ENCODE peak calls at places on chromosomes 1 and 21, in five cellular contexts. T is uterus, E is DND-41, P is GM23338, G is SK-N-MC. F is an unnamed sample. For H3K36me3, the result is how much of the 10 kb centered on the place peaks cover.

GRCh38 chr1:108057536-108057935 is 92.6 kb upstream of the VAV3 start:
- DNase-seq in G (peak), E (peak), T (no peak), P (peak), F (peak)

GRCh38 chr1:220182656-220183055 is 88.7 kb downstream of the IARS2 start:
- DNase-seq in E (no peak), T (no peak), P (no peak), G (no peak), F (no peak)

GRCh38 chr1:217139513-217139912 is 416.3 kb upstream of the ESRRG start:
- DNase-seq in T (no peak), P (peak), E (no peak), G (no peak), F (peak)

GRCh38 chr1:228922722-228923376 is 187.6 kb downstream of the RHOU start:
- DNase-seq in E (no peak), P (no peak), G (no peak), T (no peak), F (no peak)

GRCh38 chr1:84541679-84542078 is 32.6 kb downstream of the CTBS start:
- DNase-seq in E (no peak), P (peak), G (no peak), T (no peak), F (no peak)

GRCh38 chr1:173193639-173194038 is 13.5 kb downstream of the TNFSF4 start:
- DNase-seq in G (no peak), T (no peak), P (no peak), E (no peak), F (no peak)

GRCh38 chr1:10909697-10910489 is 102.6 kb upstream of the TARDBP start:
- DNase-seq in E (peak), P (peak), G (no peak), T (no peak), F (peak)

GRCh38 chr1:171267391-171267790 is 19.1 kb downstream of the FMO1 start:
- DNase-seq in P (no peak), T (no peak), G (no peak), E (no peak), F (no peak)

GRCh38 chr1:30248373-30248772 is 475.0 kb downstream of the MATN1 start:
- DNase-seq in P (no peak), E (no peak), G (no peak), T (no peak), F (no peak)

GRCh38 chr1:156245451-156246232 is 2.2 kb downstream of the PAQR6 start:
- DNase-seq in T (no peak), E (no peak), P (peak), G (no peak), F (peak)

GRCh38 chr1:101338714-101339430 is 102.1 kb downstream of the S1PR1 start:
- DNase-seq in T (no peak), P (no peak), G (no peak), E (peak), F (no peak)

GRCh38 chr1:92461364-92462097 is 25.2 kb downstream of the GFI1 start:
- DNase-seq in E (no peak), P (no peak), T (no peak), G (no peak), F (no peak)

GRCh38 chr1:81305997-81306452 is 494.7 kb upstream of the ADGRL2 start:
- DNase-seq in P (peak), E (no peak), G (no peak), T (no peak), F (peak)

GRCh38 chr1:158112994-158113758 is 67.5 kb upstream of the CD1D start:
- DNase-seq in E (peak), T (no peak), P (peak), G (no peak), F (peak)

GRCh38 chr1:202002447-202002846 is 7.9 kb upstream of the ELF3 start:
- DNase-seq in G (no peak), P (no peak), T (no peak), E (no peak), F (no peak)

GRCh38 chr1:19122668-19123067 is 87.4 kb downstream of the UBR4 start:
- DNase-seq in P (no peak), E (no peak), T (no peak), G (no peak), F (no peak)

GRCh38 chr1:220007438-220007837 is 38.9 kb downstream of the EPRS1 start:
- DNase-seq in E (no peak), P (no peak), T (no peak), G (no peak), F (no peak)

GRCh38 chr1:158607296-158607695 is 2.2 kb downstream of the OR10Z1 start:
- DNase-seq in T (no peak), G (no peak), P (peak), E (no peak), F (peak)

GRCh38 chr1:156150107-156151000 is 3.0 kb upstream of the SEMA4A start:
- DNase-seq in E (no peak), T (no peak), P (peak), G (no peak), F (peak)

GRCh38 chr1:29757866-29758763 is 521.8 kb downstream of the PTPRU start:
- DNase-seq in T (no peak), G (no peak), E (no peak), P (no peak), F (peak)

GRCh38 chr1:239816090-239816812 is 275.4 kb upstream of the FMN2 start:
- DNase-seq in E (no peak), T (peak), P (peak), G (no peak), F (peak)

GRCh38 chr1:82106672-82107071 is 305.9 kb downstream of the ADGRL2 start:
- DNase-seq in G (no peak), E (no peak), T (no peak), P (no peak), F (no peak)

GRCh38 chr21:34129039-34129891 is 55.9 kb downstream of the MRPS6 start:
- DNase-seq in G (peak), P (peak), E (peak), T (peak), F (no peak)

GRCh38 chr1:228004331-228004871 is 2.4 kb upstream of the WNT3A start:
- DNase-seq in P (peak), T (peak), G (no peak), E (no peak), F (peak)

GRCh38 chr21:29232601-29233541 is 65.9 kb upstream of the BACH1 start:
- DNase-seq in T (no peak), E (no peak), G (no peak), P (no peak), F (no peak)

GRCh38 chr21:37071561-37072238 is 1.2 kb downstream of the PIGP start:
- DNase-seq in E (peak), T (peak), G (no peak), P (peak), F (peak)

GRCh38 chr1:59029366-59029765 is 245.5 kb upstream of the JUN start:
- DNase-seq in E (peak), G (no peak), P (no peak), T (no peak), F (no peak)

GRCh38 chr1:226635456-226635941 is 86.9 kb downstream of the STUM start:
- DNase-seq in E (no peak), P (no peak), G (no peak), T (no peak), F (peak)

GRCh38 chr1:245516178-245516829 is 361.5 kb downstream of the KIF26B start:
- DNase-seq in P (peak), G (no peak), E (no peak), T (no peak), F (no peak)

GRCh38 chr1:61058477-61059245 is 23.7 kb upstream of the NFIA start:
- DNase-seq in G (no peak), E (no peak), P (peak), T (no peak), F (no peak)

GRCh38 chr1:197463142-197463541 is 195.1 kb downstream of the CRB1 start:
- DNase-seq in G (no peak), T (no peak), P (no peak), E (no peak), F (no peak)

GRCh38 chr1:221228594-221228993 is 349.4 kb downstream of the HLX start:
- DNase-seq in T (no peak), E (no peak), G (no peak), P (peak), F (peak)

GRCh38 chr1:225449261-225449660 is 21.4 kb upstream of the LBR start:
- DNase-seq in P (no peak), E (no peak), T (no peak), G (no peak), F (no peak)

DNA sequence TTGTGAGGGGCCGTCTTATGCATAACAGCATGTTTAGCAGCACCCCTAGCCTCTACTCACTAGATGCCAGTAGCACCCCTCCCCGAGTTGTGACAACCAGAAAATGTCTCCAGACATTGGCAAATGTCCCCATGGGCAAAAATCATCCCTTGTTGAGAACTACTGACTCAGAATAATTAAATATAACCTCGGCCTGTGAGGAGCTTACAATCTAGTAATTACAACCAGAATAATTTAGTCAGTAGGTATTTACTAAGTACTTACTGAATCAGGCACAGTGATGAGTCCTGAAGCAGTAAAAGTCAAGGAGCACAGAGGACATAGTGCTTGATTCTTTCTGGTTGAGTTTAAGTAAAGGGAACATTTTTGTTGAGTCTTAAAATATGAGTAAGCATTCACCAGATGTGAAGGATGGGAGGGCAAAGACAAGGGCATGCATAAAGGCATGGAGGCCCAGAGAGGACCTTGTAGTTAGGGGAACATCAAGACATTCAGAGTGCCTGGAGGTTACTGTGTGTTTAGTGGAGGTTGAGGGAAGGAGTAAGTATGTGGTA is 44.1 kb upstream of the KCNQ4 start:
- DNase-seq in P (no peak), G (no peak), T (no peak), E (no peak), F (no peak)
- H3K36me3 ChIP-seq in P (under half), G (half or more), T (under half), E (half or more), F (under half)

GRCh38 chr1:45656573-45657226 is 29.6 kb downstream of the GPBP1L1 start:
- DNase-seq in P (no peak), E (no peak), G (no peak), T (no peak), F (no peak)
- H3K36me3 ChIP-seq in P (half or more), E (half or more), G (half or more), T (under half), F (under half)

GRCh38 chr1:43442756-43443155 is 11.0 kb downstream of the HYI start:
- DNase-seq in P (no peak), G (no peak), T (peak), E (no peak), F (peak)
- H3K36me3 ChIP-seq in P (under half), G (under half), T (under half), E (half or more), F (under half)

GRCh38 chr1:166865931-166866330 is 10.1 kb downstream of the TADA1 start:
- DNase-seq in E (no peak), T (no peak), P (no peak), G (no peak), F (no peak)
- H3K36me3 ChIP-seq in E (half or more), T (under half), P (under half), G (half or more), F (under half)

DNA sequence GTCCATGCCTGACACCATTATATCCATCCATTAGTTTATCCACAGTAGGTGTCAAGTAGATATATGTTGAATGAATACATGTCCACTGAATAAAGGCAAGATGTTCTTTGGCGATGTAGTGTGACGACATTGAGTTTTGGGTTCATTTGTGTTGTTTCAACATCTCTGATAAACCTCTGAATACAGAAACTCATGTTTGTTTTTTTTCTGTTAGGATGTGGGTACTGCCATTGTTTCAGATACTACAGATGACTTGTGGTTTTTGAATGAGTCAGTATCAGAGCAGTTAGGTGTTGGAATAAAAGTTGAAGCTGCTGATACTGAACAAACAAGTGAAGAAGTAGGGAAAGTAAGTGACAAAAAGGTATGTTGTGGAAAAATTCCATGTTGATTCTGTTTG is 28.1 kb downstream of the MDM4 start:
- DNase-seq in T (no peak), E (no peak), P (no peak), G (no peak), F (no peak)
- H3K36me3 ChIP-seq in T (under half), E (half or more), P (half or more), G (half or more), F (under half)

GRCh38 chr1:231679109-231679508 is 52.5 kb downstream of the DISC1 start:
- DNase-seq in P (peak), T (no peak), E (no peak), G (no peak), F (no peak)
- H3K36me3 ChIP-seq in P (under half), T (under half), E (under half), G (under half), F (under half)

DNA sequence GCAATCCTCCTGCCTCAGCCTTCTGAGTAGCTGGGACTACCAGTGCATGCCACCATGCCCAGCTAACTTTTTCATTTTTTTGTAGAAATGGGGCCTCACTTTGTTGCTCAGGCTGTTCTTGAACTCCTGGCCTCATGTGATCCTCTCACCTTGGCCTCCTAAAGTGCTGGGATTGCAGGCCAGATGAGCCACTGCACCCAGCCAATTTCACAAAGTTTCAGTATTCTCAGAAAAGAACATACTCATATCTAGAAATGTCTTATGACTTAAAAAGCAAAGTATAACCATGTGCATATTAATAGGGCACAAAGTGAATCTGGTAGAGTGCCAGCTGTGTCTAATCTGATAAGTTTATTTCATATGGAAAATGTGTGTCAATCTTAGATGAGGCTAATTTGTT is 87.5 kb upstream of the CACYBP start:
- DNase-seq in G (no peak), E (no peak), T (no peak), P (no peak), F (no peak)
- H3K36me3 ChIP-seq in G (under half), E (under half), T (under half), P (under half), F (under half)

GRCh38 chr1:183885142-183885735 is 80.3 kb downstream of the RGL1 start:
- DNase-seq in E (no peak), T (no peak), G (no peak), P (no peak), F (peak)
- H3K36me3 ChIP-seq in E (under half), T (under half), G (half or more), P (under half), F (under half)

DNA sequence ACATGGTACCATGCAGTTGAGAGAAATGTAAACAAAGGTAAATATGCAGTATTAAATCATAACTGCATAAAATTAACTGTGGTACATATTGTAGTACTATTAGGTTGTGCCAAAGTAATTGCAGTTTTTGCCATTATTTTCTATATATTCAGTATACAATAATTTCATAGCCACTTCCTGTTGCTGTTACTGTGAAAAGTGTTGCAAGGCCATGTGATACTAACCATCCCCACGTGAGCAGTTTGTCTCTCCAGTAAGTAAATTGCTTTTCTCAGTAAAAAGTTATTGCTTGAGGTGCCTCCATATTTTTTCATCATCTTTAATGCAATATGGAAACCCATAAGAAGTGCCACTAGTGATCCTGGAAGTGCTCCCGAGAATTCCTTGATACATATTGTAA is 19.6 kb upstream of the METTL18 start:
- DNase-seq in T (no peak), G (no peak), E (no peak), P (no peak), F (no peak)
- H3K36me3 ChIP-seq in T (under half), G (under half), E (half or more), P (under half), F (under half)

DNA sequence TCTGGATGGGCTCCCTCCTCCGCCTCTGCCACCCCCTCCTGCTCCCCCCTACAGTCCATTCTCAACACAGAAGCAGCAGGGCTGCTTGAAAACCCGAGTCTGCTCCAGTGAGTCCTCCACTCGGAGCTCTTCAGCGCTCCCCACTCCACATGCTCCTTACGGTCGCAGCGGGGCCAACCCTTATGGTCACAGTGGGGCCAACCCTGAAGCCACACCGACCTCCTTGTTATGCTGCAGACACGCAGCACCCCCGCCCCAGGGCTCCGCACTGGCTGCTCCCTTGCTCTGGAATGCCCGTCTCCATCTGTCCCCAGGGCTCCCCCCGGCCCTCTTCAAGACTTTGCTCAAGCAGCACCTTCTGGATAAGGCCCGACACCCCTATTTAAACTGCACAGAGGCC is 22.6 kb downstream of the GPR157 start:
- DNase-seq in G (no peak), T (no peak), P (no peak), E (no peak), F (no peak)
- H3K36me3 ChIP-seq in G (under half), T (under half), P (under half), E (under half), F (under half)